ENCODE peak calls at places on chromosomes 4 and X, in five cellular contexts. P, Z, M, I and V are unnamed samples.

GRCh38 chr4:137755033-137755471 is 222.8 kb upstream of the PCDH18 start:
- DNase-seq in P (peak), Z (no peak), M (no peak), I (peak), V (peak)

GRCh38 chr4:98645527-98645926 is 12.9 kb downstream of the TSPAN5 start:
- DNase-seq in P (no peak), Z (no peak), M (no peak), I (no peak), V (no peak)

GRCh38 chr4:77665381-77666069 is 59.9 kb downstream of the CXCL13 start:
- DNase-seq in P (no peak), Z (no peak), M (no peak), I (no peak), V (no peak)

GRCh38 chrX:130173190-130173895 is 1.6 kb downstream of the RAB33A start:
- DNase-seq in P (peak), Z (peak), M (peak), I (no peak), V (peak)

GRCh38 chrX:108310511-108310910 is 127.7 kb downstream of the COL4A6 start:
- DNase-seq in P (peak), Z (no peak), M (no peak), I (no peak), V (no peak)

GRCh38 chr4:2249526-2249991 is 7.6 kb upstream of the HAUS3 start:
- DNase-seq in P (no peak), Z (no peak), M (no peak), I (no peak), V (no peak)

GRCh38 chr4:113636438-113636818 is 125.1 kb downstream of the CAMK2D start:
- DNase-seq in P (no peak), Z (no peak), M (no peak), I (no peak), V (no peak)

GRCh38 chrX:107894038-107894437 is 68.4 kb downstream of the MID2 start:
- DNase-seq in P (peak), Z (no peak), M (peak), I (no peak), V (peak)

GRCh38 chrX:29090811-29091210 is 503.6 kb downstream of the IL1RAPL1 start:
- DNase-seq in P (peak), Z (no peak), M (no peak), I (no peak), V (no peak)

GRCh38 chrX:54695816-54696487 is 102.1 kb downstream of the ITIH6 start:
- DNase-seq in P (no peak), Z (no peak), M (no peak), I (no peak), V (no peak)

GRCh38 chrX:107766470-107767140 is 9.0 kb downstream of the TSC22D3 start:
- DNase-seq in P (peak), Z (peak), M (no peak), I (no peak), V (no peak)

GRCh38 chr4:135744928-135745327 is 1543.3 kb upstream of the PABPC4L start:
- DNase-seq in P (no peak), Z (no peak), M (no peak), I (no peak), V (no peak)

GRCh38 chr4:110586137-110586850 is 36.6 kb downstream of the PITX2 start:
- DNase-seq in P (peak), Z (no peak), M (peak), I (peak), V (peak)

GRCh38 chr4:141213550-141213991 is 7.1 kb upstream of the ZNF330 start:
- DNase-seq in P (no peak), Z (no peak), M (no peak), I (no peak), V (no peak)

GRCh38 chr4:78059524-78059889 is 2.4 kb downstream of the FRAS1 start:
- DNase-seq in P (peak), Z (peak), M (peak), I (no peak), V (peak)

GRCh38 chr4:184477201-184477999 is 3.0 kb upstream of the IRF2 start:
- DNase-seq in P (no peak), Z (no peak), M (no peak), I (no peak), V (no peak)

GRCh38 chrX:35244796-35245508 is 302.4 kb downstream of the FAM47B start:
- DNase-seq in P (no peak), Z (no peak), M (no peak), I (no peak), V (no peak)

GRCh38 chr4:95637047-95637600 is 88.4 kb upstream of the UNC5C start:
- DNase-seq in P (peak), Z (no peak), M (no peak), I (no peak), V (no peak)

GRCh38 chrX:154739952-154740351 is 10.9 kb downstream of the GAB3 start:
- DNase-seq in P (no peak), Z (no peak), M (no peak), I (no peak), V (no peak)

GRCh38 chr4:8340721-8341680 is 71.4 kb downstream of the HTRA3 start:
- DNase-seq in P (peak), Z (peak), M (no peak), I (no peak), V (no peak)

GRCh38 chr4:109207060-109207459 is 95.4 kb downstream of the COL25A1 start:
- DNase-seq in P (peak), Z (no peak), M (no peak), I (peak), V (peak)

GRCh38 chr4:169042608-169043007 is 32.6 kb upstream of the CBR4 start:
- DNase-seq in P (no peak), Z (no peak), M (no peak), I (no peak), V (no peak)

GRCh38 chr4:41414380-41414779 is 123.6 kb upstream of the LIMCH1 start:
- DNase-seq in P (no peak), Z (no peak), M (no peak), I (no peak), V (peak)

GRCh38 chr4:12137556-12137955 is 708.9 kb upstream of the HS3ST1 start:
- DNase-seq in P (peak), Z (no peak), M (no peak), I (no peak), V (no peak)

GRCh38 chrX:66632473-66632872 is 6.4 kb downstream of the EDA2R start:
- DNase-seq in P (no peak), Z (no peak), M (no peak), I (no peak), V (no peak)

GRCh38 chrX:46770006-46770816 is 11.3 kb upstream of the SLC9A7 start:
- DNase-seq in P (peak), Z (no peak), M (no peak), I (no peak), V (no peak)

GRCh38 chr4:185143596-185143969 is 517 bp downstream of the SLC25A4 start:
- DNase-seq in P (peak), Z (peak), M (no peak), I (no peak), V (no peak)

GRCh38 chrX:68852046-68852445 is 23.2 kb downstream of the EFNB1 start:
- DNase-seq in P (no peak), Z (no peak), M (no peak), I (no peak), V (no peak)

GRCh38 chrX:47191331-47191730 is 2.3 kb upstream of the UBA1 start:
- DNase-seq in P (no peak), Z (no peak), M (peak), I (no peak), V (no peak)

GRCh38 chr4:128155874-128156456 is 94.9 kb downstream of the LARP1B start:
- DNase-seq in P (no peak), Z (no peak), M (no peak), I (no peak), V (no peak)

GRCh38 chr4:86816463-86817107 is 32.6 kb downstream of the SLC10A6 start:
- DNase-seq in P (peak), Z (peak), M (no peak), I (no peak), V (no peak)

GRCh38 chr4:6610856-6611430 is 29.5 kb upstream of the MRFAP1 start:
- DNase-seq in P (no peak), Z (no peak), M (no peak), I (no peak), V (no peak)

GRCh38 chr4:6609415-6610079 is 30.9 kb upstream of the MRFAP1 start:
- DNase-seq in P (no peak), Z (no peak), M (no peak), I (no peak), V (no peak)

GRCh38 chr4:6606465-6607235 is 31.7 kb downstream of the MAN2B2 start:
- DNase-seq in P (no peak), Z (no peak), M (no peak), I (no peak), V (no peak)

GRCh38 chr4:6607368-6608050 is 32.5 kb downstream of the MAN2B2 start:
- DNase-seq in P (no peak), Z (no peak), M (no peak), I (no peak), V (no peak)

GRCh38 chr4:6608758-6609414 is 31.6 kb upstream of the MRFAP1 start:
- DNase-seq in P (no peak), Z (no peak), M (peak), I (no peak), V (no peak)
- TF ChIP-seq CTCF in P (no peak), Z (no peak), M (peak), I (no peak), V (peak)

GRCh38 chr4:80054375-80054774 is 18.7 kb downstream of the ANTXR2 start:
- DNase-seq in P (no peak), Z (no peak), M (no peak), I (no peak), V (no peak)

GRCh38 chr4:80049813-80050534 is 23.1 kb downstream of the ANTXR2 start:
- DNase-seq in P (no peak), Z (no peak), M (no peak), I (no peak), V (no peak)

GRCh38 chr4:80053140-80053910 is 19.7 kb downstream of the ANTXR2 start:
- DNase-seq in P (no peak), Z (no peak), M (no peak), I (no peak), V (no peak)

GRCh38 chr4:80045831-80046230 is 27.2 kb downstream of the ANTXR2 start:
- DNase-seq in P (peak), Z (no peak), M (no peak), I (peak), V (no peak)

GRCh38 chr4:80049402-80049801 is 23.6 kb downstream of the ANTXR2 start:
- DNase-seq in P (no peak), Z (no peak), M (no peak), I (no peak), V (no peak)
- H3K4me3 ChIP-seq in P (no peak), Z (no peak), M (no peak), I (no peak), V (no peak)

DNA sequence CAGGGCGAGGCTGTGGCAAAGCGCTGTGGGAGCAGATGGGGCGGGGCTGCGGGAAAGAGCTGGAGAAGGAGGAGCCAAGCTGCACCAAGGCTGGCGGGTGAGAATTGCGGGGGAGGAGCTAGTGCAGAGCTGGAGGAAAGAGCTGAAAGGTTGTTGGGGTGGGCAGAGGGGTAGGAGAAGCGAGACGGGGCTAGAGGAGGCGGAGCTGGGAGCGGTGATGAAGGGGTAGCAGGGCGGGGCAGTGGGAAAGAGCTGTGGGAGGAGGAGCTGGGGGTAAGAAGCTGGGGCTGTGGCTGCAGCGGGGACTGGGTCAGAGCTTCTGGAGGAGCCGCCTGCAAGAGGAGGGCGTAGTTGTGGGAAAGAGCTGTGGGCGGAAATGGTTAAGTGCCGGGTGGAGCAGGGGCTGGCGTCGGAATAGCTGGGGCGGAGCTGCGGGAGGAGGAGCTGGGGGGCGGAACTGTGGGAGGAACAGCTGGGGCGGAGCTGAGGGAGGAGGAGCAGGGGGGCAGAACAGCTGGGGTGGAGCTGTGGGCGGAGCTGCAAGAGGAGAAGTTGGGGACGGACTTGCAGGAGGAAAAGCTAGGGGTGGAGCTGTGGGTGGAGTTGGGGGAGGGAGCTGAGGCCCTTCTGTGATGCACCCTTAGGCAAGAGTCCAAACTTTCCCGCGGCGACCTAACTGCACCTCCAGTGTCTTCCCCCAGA is 1.9 kb upstream of the EOLA2 start:
- DNase-seq in P (peak), Z (peak), M (peak), I (peak), V (peak)
- TF ChIP-seq CTCF in P (no peak), Z (peak), M (peak), I (peak), V (peak)

GRCh38 chr4:16897351-16897750 is 1.1 kb downstream of the LDB2 start:
- DNase-seq in P (peak), Z (no peak), M (no peak), I (no peak), V (no peak)
- H3K4me3 ChIP-seq in P (peak), Z (peak), M (no peak), I (peak), V (peak)

GRCh38 chrX:70774223-70774622 is 134.3 kb downstream of the TEX11 start:
- DNase-seq in P (no peak), Z (no peak), M (no peak), I (no peak), V (no peak)

GRCh38 chrX:70769659-70770232 is 138.8 kb downstream of the TEX11 start:
- DNase-seq in P (peak), Z (no peak), M (no peak), I (no peak), V (no peak)
- TF ChIP-seq CTCF in P (peak), Z (peak), M (peak), I (peak), V (peak)

GRCh38 chr4:146333895-146334262 is 119.5 kb downstream of the REELD1 start:
- DNase-seq in P (no peak), Z (no peak), M (no peak), I (no peak), V (no peak)
- H3K4me3 ChIP-seq in P (no peak), Z (no peak), M (no peak), I (peak), V (no peak)

GRCh38 chrX:41137589-41137988 is 52.3 kb downstream of the USP9X start:
- DNase-seq in P (no peak), Z (no peak), M (no peak), I (no peak), V (no peak)
- TF ChIP-seq CTCF in P (peak), Z (peak), M (peak), I (peak), V (peak)

GRCh38 chrX:31461266-31461665 is 389.4 kb upstream of the FTHL17 start:
- DNase-seq in P (no peak), Z (no peak), M (no peak), I (no peak), V (no peak)
- H3K4me3 ChIP-seq in P (no peak), Z (no peak), M (no peak), I (no peak), V (no peak)

DNA sequence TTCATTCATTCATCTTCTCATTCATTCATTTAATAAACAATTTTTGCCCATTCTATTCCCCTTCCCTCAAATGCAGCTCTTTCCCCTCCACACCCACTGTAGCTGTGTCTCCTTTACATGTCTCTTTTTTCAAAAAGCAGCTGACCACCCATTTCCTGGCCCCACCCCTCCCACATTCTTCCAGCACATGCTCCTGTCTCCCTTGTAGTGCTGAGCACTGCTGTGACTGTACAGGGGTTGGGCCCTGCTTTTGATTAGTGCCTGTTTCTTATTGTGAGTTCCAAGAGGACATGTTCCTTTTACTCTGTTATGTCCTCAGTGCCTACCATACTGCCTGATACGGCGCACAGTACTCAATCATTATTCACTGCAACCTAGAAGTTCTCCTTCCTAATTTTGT is 152.0 kb downstream of the STK32B start:
- DNase-seq in P (no peak), Z (no peak), M (no peak), I (no peak), V (no peak)
- TF ChIP-seq CTCF in P (no peak), Z (no peak), M (no peak), I (no peak), V (no peak)